ENCODE peak calls at places on chromosomes 6 and 20, in ten cellular contexts. T is stimulated activated CD4-positive, alpha-beta T cell treated with anti-CD3 and anti-CD28 coated beads, Interleukin-15, amount 100 ng/mL, for 24 hours; F is activated T-cell treated with anti-CD3 and anti-CD28 coated beads for 1 hour; A is central memory CD4-positive, alpha-beta T cell; N is OCI-M1; M is activated CD4-positive, alpha-beta T cell treated with anti-CD3 and anti-CD28 coated beads, Interleukin-2, amount 50 U/mL, for 24 hours; L is naive B cell; Z is AG04450; O is WTC11; S is tibial nerve. J is an unnamed sample.

GRCh38 chr20:32316667-32317066 is 39.2 kb downstream of the KIF3B start:
- DNase-seq in S (no peak), N (no peak), L (no peak), Z (no peak), T (no peak), A (no peak), O (no peak), F (no peak), M (no peak), J (no peak)

GRCh38 chr6:138654715-138655634 is 118.6 kb upstream of the CCDC28A start:
- DNase-seq in T (peak), M (peak), L (no peak), S (no peak), F (no peak), O (no peak), A (no peak), Z (no peak), N (peak), J (peak)

GRCh38 chr6:30325873-30326445 is 768 bp upstream of the TRIM39 start:
- DNase-seq in F (peak), M (peak), S (peak), L (no peak), O (peak), N (peak), A (no peak), Z (no peak), T (peak), J (no peak)

GRCh38 chr6:33279971-33280511 is 3.1 kb downstream of the B3GALT4 start:
- DNase-seq in Z (no peak), N (peak), T (no peak), A (no peak), S (no peak), O (peak), L (no peak), F (no peak), M (no peak), J (peak)

GRCh38 chr6:4388675-4389074 is 253.3 kb upstream of the ECI2 start:
- DNase-seq in T (no peak), L (no peak), S (no peak), A (no peak), F (no peak), M (no peak), Z (no peak), O (peak), N (no peak), J (no peak)

GRCh38 chr6:7518853-7519252 is 22.6 kb upstream of the DSP start:
- DNase-seq in Z (no peak), A (no peak), N (no peak), T (no peak), M (no peak), S (no peak), O (no peak), F (no peak), L (no peak), J (no peak)

GRCh38 chr6:56652994-56653393 is 10.3 kb upstream of the DST start:
- DNase-seq in Z (no peak), A (no peak), S (no peak), M (no peak), L (no peak), T (no peak), O (no peak), N (no peak), F (no peak), J (no peak)

GRCh38 chr20:52494244-52494643 is 302.7 kb upstream of the ZFP64 start:
- DNase-seq in Z (peak), A (no peak), T (peak), F (peak), S (no peak), L (no peak), M (peak), N (peak), O (no peak), J (peak)

GRCh38 chr6:14066782-14067406 is 50.7 kb upstream of the CD83 start:
- DNase-seq in L (peak), T (no peak), O (no peak), Z (peak), F (no peak), A (peak), N (peak), S (peak), M (no peak), J (peak)

GRCh38 chr6:41564448-41565142 is 18.4 kb downstream of the FOXP4 start:
- DNase-seq in F (no peak), O (no peak), S (no peak), Z (no peak), A (no peak), T (no peak), N (no peak), L (no peak), M (no peak), J (no peak)

GRCh38 chr6:38459291-38459690 is 180.4 kb downstream of the BTBD9 start:
- DNase-seq in S (no peak), A (no peak), L (no peak), M (no peak), T (no peak), N (no peak), Z (peak), F (no peak), O (no peak), J (no peak)

GRCh38 chr6:105324386-105325000 is 78.4 kb downstream of the PREP start:
- DNase-seq in A (no peak), F (no peak), N (no peak), S (no peak), T (no peak), M (no peak), O (no peak), L (no peak), Z (no peak), J (no peak)

GRCh38 chr20:856361-856775 is 22.9 kb downstream of the FAM110A start:
- DNase-seq in L (no peak), A (peak), Z (no peak), N (no peak), F (no peak), T (peak), M (no peak), O (no peak), S (no peak), J (peak)

J was measured in osteoblast.